ENCODE peak calls at places on chromosomes 11 and 22, in seven cellular contexts. One of them, this sample, is unnamed.

GRCh38 chr22:46250783-46251125 is 661 bp upstream of the CDPF1 start:
- DNase-seq in IMR-90: no peak
- DNase-seq in breast epithelium: no peak
- DNase-seq in spleen: no peak
- DNase-seq in endothelial cell of umbilical vein: no peak
- DNase-seq in Peyer's patch: no peak
- DNase-seq in body of pancreas: no peak
- DNase-seq in this sample: no peak

GRCh38 chr11:63680842-63681207 is 475 bp upstream of the RTN3 start:
- DNase-seq in IMR-90: no peak
- DNase-seq in breast epithelium: no peak
- DNase-seq in spleen: no peak
- DNase-seq in endothelial cell of umbilical vein: no peak
- DNase-seq in Peyer's patch: no peak
- DNase-seq in body of pancreas: no peak
- DNase-seq in this sample: no peak

GRCh38 chr22:20636945-20637344 is 129.5 kb downstream of the MED15 start:
- DNase-seq in IMR-90: no peak
- DNase-seq in breast epithelium: no peak
- DNase-seq in spleen: no peak
- DNase-seq in endothelial cell of umbilical vein: no peak
- DNase-seq in Peyer's patch: no peak
- DNase-seq in body of pancreas: no peak
- DNase-seq in this sample: no peak

GRCh38 chr11:4072668-4073285 is 21.8 kb upstream of the RRM1 start:
- DNase-seq in IMR-90: peak
- DNase-seq in breast epithelium: peak
- DNase-seq in spleen: no peak
- DNase-seq in endothelial cell of umbilical vein: peak
- DNase-seq in Peyer's patch: peak
- DNase-seq in body of pancreas: peak
- DNase-seq in this sample: no peak

GRCh38 chr11:66852466-66853241 is 4.2 kb upstream of the LRFN4 start:
- DNase-seq in IMR-90: no peak
- DNase-seq in breast epithelium: no peak
- DNase-seq in spleen: peak
- DNase-seq in endothelial cell of umbilical vein: no peak
- DNase-seq in Peyer's patch: no peak
- DNase-seq in body of pancreas: no peak
- DNase-seq in this sample: no peak

GRCh38 chr22:46052331-46052771 is 75.4 kb upstream of the WNT7B start:
- DNase-seq in IMR-90: no peak
- DNase-seq in breast epithelium: peak
- DNase-seq in spleen: peak
- DNase-seq in endothelial cell of umbilical vein: no peak
- DNase-seq in Peyer's patch: peak
- DNase-seq in body of pancreas: no peak
- DNase-seq in this sample: no peak

GRCh38 chr11:68263444-68264035 is 8.2 kb downstream of the C11orf24 start:
- DNase-seq in IMR-90: no peak
- DNase-seq in breast epithelium: no peak
- DNase-seq in spleen: no peak
- DNase-seq in endothelial cell of umbilical vein: no peak
- DNase-seq in Peyer's patch: no peak
- DNase-seq in body of pancreas: no peak
- DNase-seq in this sample: no peak

GRCh38 chr11:130474637-130475400 is 26.4 kb downstream of the ADAMTS15 start:
- DNase-seq in IMR-90: no peak
- DNase-seq in breast epithelium: no peak
- DNase-seq in spleen: no peak
- DNase-seq in endothelial cell of umbilical vein: no peak
- DNase-seq in Peyer's patch: no peak
- DNase-seq in body of pancreas: no peak
- DNase-seq in this sample: no peak

GRCh38 chr11:124788521-124788920 is 11.7 kb downstream of the MSANTD2 start:
- DNase-seq in IMR-90: peak
- DNase-seq in breast epithelium: no peak
- DNase-seq in spleen: no peak
- DNase-seq in endothelial cell of umbilical vein: no peak
- DNase-seq in Peyer's patch: no peak
- DNase-seq in body of pancreas: no peak
- DNase-seq in this sample: no peak

GRCh38 chr11:123065634-123066033 is 3.7 kb upstream of the HSPA8 start:
- DNase-seq in IMR-90: peak
- DNase-seq in breast epithelium: no peak
- DNase-seq in spleen: no peak
- DNase-seq in endothelial cell of umbilical vein: no peak
- DNase-seq in Peyer's patch: no peak
- DNase-seq in body of pancreas: no peak
- DNase-seq in this sample: no peak

GRCh38 chr11:123064268-123064657 is 2.3 kb upstream of the HSPA8 start:
- DNase-seq in IMR-90: no peak
- DNase-seq in breast epithelium: no peak
- DNase-seq in spleen: no peak
- DNase-seq in endothelial cell of umbilical vein: no peak
- DNase-seq in Peyer's patch: peak
- DNase-seq in body of pancreas: no peak
- DNase-seq in this sample: no peak

GRCh38 chr11:123062892-123063395 is 1.0 kb upstream of the HSPA8 start:
- DNase-seq in IMR-90: peak
- DNase-seq in breast epithelium: no peak
- DNase-seq in spleen: no peak
- DNase-seq in endothelial cell of umbilical vein: no peak
- DNase-seq in Peyer's patch: no peak
- DNase-seq in body of pancreas: no peak
- DNase-seq in this sample: no peak

GRCh38 chr11:123062158-123062891 is 389 bp upstream of the HSPA8 start:
- DNase-seq in IMR-90: peak
- DNase-seq in breast epithelium: peak
- DNase-seq in spleen: peak
- DNase-seq in endothelial cell of umbilical vein: peak
- DNase-seq in Peyer's patch: peak
- DNase-seq in body of pancreas: peak
- DNase-seq in this sample: peak

GRCh38 chr11:123063396-123064267 is 1.7 kb upstream of the HSPA8 start:
- DNase-seq in IMR-90: peak
- DNase-seq in breast epithelium: peak
- DNase-seq in spleen: no peak
- DNase-seq in endothelial cell of umbilical vein: peak
- DNase-seq in Peyer's patch: peak
- DNase-seq in body of pancreas: peak
- DNase-seq in this sample: no peak
- TF ChIP-seq POLR2A in IMR-90: no peak
- TF ChIP-seq POLR2A in breast epithelium: no peak
- TF ChIP-seq POLR2A in spleen: peak
- TF ChIP-seq POLR2A in endothelial cell of umbilical vein: no peak
- TF ChIP-seq POLR2A in Peyer's patch: no peak
- TF ChIP-seq POLR2A in body of pancreas: peak
- TF ChIP-seq POLR2A in this sample: no peak

GRCh38 chr11:30635401-30635989 is 49.3 kb upstream of the MPPED2 start:
- DNase-seq in IMR-90: peak
- DNase-seq in breast epithelium: no peak
- DNase-seq in spleen: no peak
- DNase-seq in endothelial cell of umbilical vein: peak
- DNase-seq in Peyer's patch: no peak
- DNase-seq in body of pancreas: peak
- DNase-seq in this sample: no peak
- H3K4me3 ChIP-seq in IMR-90: no peak
- H3K4me3 ChIP-seq in breast epithelium: no peak
- H3K4me3 ChIP-seq in spleen: no peak
- H3K4me3 ChIP-seq in endothelial cell of umbilical vein: no peak
- H3K4me3 ChIP-seq in Peyer's patch: no peak
- H3K4me3 ChIP-seq in body of pancreas: no peak
- H3K4me3 ChIP-seq in this sample: no peak

GRCh38 chr11:114199051-114199450 is 97.1 kb upstream of the NNMT start:
- DNase-seq in IMR-90: no peak
- DNase-seq in breast epithelium: no peak
- DNase-seq in spleen: peak
- DNase-seq in endothelial cell of umbilical vein: no peak
- DNase-seq in Peyer's patch: no peak
- DNase-seq in body of pancreas: no peak
- DNase-seq in this sample: no peak

GRCh38 chr11:114193730-114194674 is 102.2 kb upstream of the NNMT start:
- DNase-seq in IMR-90: no peak
- DNase-seq in breast epithelium: no peak
- DNase-seq in spleen: no peak
- DNase-seq in endothelial cell of umbilical vein: no peak
- DNase-seq in Peyer's patch: no peak
- DNase-seq in body of pancreas: no peak
- DNase-seq in this sample: no peak

GRCh38 chr11:114196994-114197702 is 99.1 kb upstream of the NNMT start:
- DNase-seq in IMR-90: no peak
- DNase-seq in breast epithelium: no peak
- DNase-seq in spleen: peak
- DNase-seq in endothelial cell of umbilical vein: no peak
- DNase-seq in Peyer's patch: no peak
- DNase-seq in body of pancreas: no peak
- DNase-seq in this sample: no peak

GRCh38 chr11:114197799-114198500 is 98.2 kb upstream of the NNMT start:
- DNase-seq in IMR-90: peak
- DNase-seq in breast epithelium: peak
- DNase-seq in spleen: peak
- DNase-seq in endothelial cell of umbilical vein: peak
- DNase-seq in Peyer's patch: no peak
- DNase-seq in body of pancreas: peak
- DNase-seq in this sample: no peak

GRCh38 chr11:114195981-114196731 is 100.0 kb upstream of the NNMT start:
- DNase-seq in IMR-90: no peak
- DNase-seq in breast epithelium: peak
- DNase-seq in spleen: peak
- DNase-seq in endothelial cell of umbilical vein: no peak
- DNase-seq in Peyer's patch: no peak
- DNase-seq in body of pancreas: peak
- DNase-seq in this sample: no peak
- TF ChIP-seq CTCF in IMR-90: no peak
- TF ChIP-seq CTCF in breast epithelium: no peak
- TF ChIP-seq CTCF in spleen: peak
- TF ChIP-seq CTCF in endothelial cell of umbilical vein: no peak
- TF ChIP-seq CTCF in Peyer's patch: no peak
- TF ChIP-seq CTCF in body of pancreas: no peak
- TF ChIP-seq CTCF in this sample: no peak

DNA sequence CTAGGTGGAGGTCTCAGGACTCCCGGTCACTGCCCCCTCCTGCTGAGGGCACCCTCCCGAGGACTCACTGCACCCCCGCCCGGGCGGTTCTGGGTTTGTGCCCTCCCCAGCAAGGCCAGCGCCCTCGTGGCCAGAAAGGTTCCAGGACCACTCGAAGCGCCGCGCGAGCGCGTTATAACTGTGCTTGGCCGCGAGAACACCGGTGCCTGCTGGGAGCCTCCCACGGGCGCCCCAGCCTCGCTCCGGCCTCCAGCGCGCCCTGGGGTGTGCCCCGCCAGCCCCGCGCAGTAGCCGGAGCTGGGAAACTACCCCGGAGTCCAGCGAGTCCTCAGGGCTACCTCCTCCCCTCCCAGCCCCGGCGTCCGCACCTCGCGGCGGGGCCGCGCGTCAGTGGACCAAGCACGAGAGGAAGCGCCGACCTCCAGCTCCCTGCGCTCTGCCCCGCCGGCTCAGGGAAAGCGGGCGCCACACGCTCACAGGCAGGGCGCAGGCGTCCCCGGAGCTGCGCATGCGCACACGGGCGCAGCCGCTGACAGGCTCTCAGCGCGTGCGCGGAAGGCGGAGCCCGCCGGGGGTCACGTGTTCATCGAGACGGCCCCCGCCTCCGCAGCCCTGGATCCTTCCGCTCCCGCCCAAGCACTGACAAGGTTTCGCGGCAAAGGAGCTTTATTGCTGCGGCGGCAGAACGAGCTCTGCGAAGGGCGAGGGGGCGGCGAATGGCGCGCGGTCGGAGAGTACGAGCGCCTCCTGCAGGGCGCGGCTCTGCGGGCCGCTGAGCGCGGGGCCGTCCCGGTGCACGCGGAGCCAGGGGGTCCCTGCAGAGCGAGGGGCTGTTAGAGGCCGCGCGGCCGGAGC is at the start of gene SCO2:
- DNase-seq in IMR-90: peak
- DNase-seq in breast epithelium: peak
- DNase-seq in spleen: peak
- DNase-seq in endothelial cell of umbilical vein: peak
- DNase-seq in Peyer's patch: peak
- DNase-seq in body of pancreas: peak
- DNase-seq in this sample: peak
- TF ChIP-seq POLR2A in IMR-90: peak
- TF ChIP-seq POLR2A in breast epithelium: peak
- TF ChIP-seq POLR2A in spleen: peak
- TF ChIP-seq POLR2A in endothelial cell of umbilical vein: peak
- TF ChIP-seq POLR2A in Peyer's patch: peak
- TF ChIP-seq POLR2A in body of pancreas: peak
- TF ChIP-seq POLR2A in this sample: no peak

DNA sequence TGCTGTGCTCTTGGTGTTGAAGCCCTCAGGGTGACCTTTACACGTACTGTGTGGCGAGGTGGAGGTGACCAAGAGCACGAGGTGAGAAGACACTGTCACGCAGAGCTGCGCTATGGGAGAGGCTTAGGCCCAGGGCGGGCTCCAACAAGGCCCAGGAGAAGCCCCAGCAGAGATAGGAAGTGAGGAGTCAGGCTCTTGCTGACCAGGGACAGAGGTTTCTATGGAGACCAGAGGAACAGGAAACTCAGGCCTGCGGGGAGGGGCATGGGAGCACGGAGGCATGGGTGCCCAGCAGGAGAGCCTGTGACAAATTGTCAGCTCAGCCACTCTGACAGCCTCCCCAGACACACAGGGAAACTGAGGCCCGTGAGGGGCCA is 15.8 kb downstream of the DGKZ start:
- DNase-seq in IMR-90: peak
- DNase-seq in breast epithelium: peak
- DNase-seq in spleen: peak
- DNase-seq in endothelial cell of umbilical vein: peak
- DNase-seq in Peyer's patch: no peak
- DNase-seq in body of pancreas: peak
- DNase-seq in this sample: no peak
- H3K4me3 ChIP-seq in IMR-90: no peak
- H3K4me3 ChIP-seq in breast epithelium: peak
- H3K4me3 ChIP-seq in spleen: no peak
- H3K4me3 ChIP-seq in endothelial cell of umbilical vein: no peak
- H3K4me3 ChIP-seq in Peyer's patch: no peak
- H3K4me3 ChIP-seq in body of pancreas: no peak
- H3K4me3 ChIP-seq in this sample: no peak

GRCh38 chr11:19905280-19905853 is 192.7 kb downstream of the NAV2 start:
- DNase-seq in IMR-90: peak
- DNase-seq in breast epithelium: no peak
- DNase-seq in spleen: no peak
- DNase-seq in endothelial cell of umbilical vein: peak
- DNase-seq in Peyer's patch: no peak
- DNase-seq in body of pancreas: no peak
- DNase-seq in this sample: no peak
- TF ChIP-seq CTCF in IMR-90: peak
- TF ChIP-seq CTCF in breast epithelium: peak
- TF ChIP-seq CTCF in spleen: peak
- TF ChIP-seq CTCF in endothelial cell of umbilical vein: peak
- TF ChIP-seq CTCF in Peyer's patch: peak
- TF ChIP-seq CTCF in body of pancreas: peak
- TF ChIP-seq CTCF in this sample: peak

This sample was measured in esophagus squamous epithelium.